ENCODE peak calls at places on chromosomes 5 and 9, in seven cellular contexts. Q, W, I, E, G, A and Z are unnamed samples.

GRCh38 chr9:85897853-85898252 is 43.1 kb upstream of the NAA35 start:
- DNase-seq in G (no peak), E (no peak), I (no peak), W (no peak), A (no peak), Q (no peak), Z (no peak)

GRCh38 chr5:132576123-132576522 is 19.3 kb downstream of the RAD50 start:
- DNase-seq in A (no peak), G (no peak), Q (no peak), E (no peak), W (no peak), I (no peak), Z (no peak)

GRCh38 chr5:137199966-137200365 is 299.2 kb downstream of the SPOCK1 start:
- DNase-seq in W (no peak), I (no peak), G (peak), Q (no peak), E (peak), A (no peak), Z (no peak)

GRCh38 chr5:135644196-135644766 is 65.5 kb upstream of the CXCL14 start:
- DNase-seq in E (no peak), W (no peak), G (no peak), A (peak), Q (no peak), I (no peak), Z (no peak)

GRCh38 chr5:38208782-38209378 is 49.5 kb upstream of the EGFLAM start:
- DNase-seq in E (peak), A (no peak), W (peak), Q (no peak), G (peak), I (no peak), Z (no peak)

GRCh38 chr5:94778712-94779111 is 160.2 kb downstream of the SLF1 start:
- DNase-seq in G (no peak), A (no peak), W (no peak), I (no peak), E (no peak), Q (no peak), Z (no peak)

GRCh38 chr5:128304121-128304520 is 220.6 kb downstream of the SLC12A2 start:
- DNase-seq in Q (no peak), A (no peak), E (peak), G (peak), I (no peak), W (no peak), Z (no peak)

GRCh38 chr5:134227259-134227658 is 1.4 kb upstream of the PPP2CA start:
- DNase-seq in G (peak), A (no peak), E (peak), W (peak), I (no peak), Q (no peak), Z (no peak)

GRCh38 chr5:92552206-92553160 is 1028.5 kb downstream of the NR2F1-AS1 start:
- DNase-seq in I (no peak), Q (no peak), A (no peak), W (no peak), E (peak), G (peak), Z (no peak)

GRCh38 chr9:98726735-98727134 is 18.0 kb upstream of the GABBR2 start:
- DNase-seq in I (no peak), W (peak), A (peak), E (no peak), Q (no peak), G (no peak), Z (no peak)

GRCh38 chr5:1506242-1507015 is 17.3 kb downstream of the LPCAT1 start:
- DNase-seq in A (no peak), E (no peak), W (no peak), G (no peak), I (no peak), Q (no peak), Z (no peak)

GRCh38 chr5:179900707-179901106 is 7.0 kb downstream of the TBC1D9B start:
- DNase-seq in A (no peak), E (no peak), I (no peak), W (no peak), Q (no peak), G (no peak), Z (no peak)

GRCh38 chr5:119250946-119251901 is 104.6 kb upstream of the TNFAIP8 start:
- DNase-seq in Q (no peak), G (peak), W (no peak), A (no peak), E (no peak), I (no peak), Z (no peak)

GRCh38 chr9:133050781-133051180 is 11.0 kb upstream of the CEL start:
- DNase-seq in G (no peak), Q (no peak), I (no peak), E (no peak), W (no peak), A (no peak), Z (no peak)

GRCh38 chr9:69223605-69224004 is 49.5 kb downstream of the TJP2 start:
- DNase-seq in W (peak), E (peak), I (no peak), G (peak), A (no peak), Q (no peak), Z (peak)

GRCh38 chr5:41196197-41196596 is 17.1 kb downstream of the C6 start:
- DNase-seq in E (no peak), W (no peak), Q (no peak), A (no peak), I (no peak), G (no peak), Z (no peak)

GRCh38 chr5:131377785-131378325 is 114.0 kb downstream of the CDC42SE2 start:
- DNase-seq in I (no peak), Q (no peak), W (no peak), E (no peak), G (no peak), A (no peak), Z (no peak)

GRCh38 chr5:167699434-167699833 is 592.0 kb upstream of the WWC1 start:
- DNase-seq in E (peak), W (no peak), G (peak), A (no peak), Q (no peak), I (no peak), Z (no peak)

GRCh38 chr5:78631931-78632330 is 16.6 kb downstream of the LHFPL2 start:
- DNase-seq in I (no peak), A (no peak), Q (no peak), W (no peak), E (no peak), G (no peak), Z (no peak)

GRCh38 chr5:132385321-132386105 is 16.0 kb downstream of the SLC22A5 start:
- DNase-seq in I (no peak), Q (peak), E (peak), G (peak), W (peak), A (peak), Z (no peak)

GRCh38 chr9:114153761-114154596 is 1.4 kb upstream of the COL27A1 start:
- DNase-seq in W (no peak), G (no peak), E (peak), Q (no peak), I (peak), A (no peak), Z (peak)

GRCh38 chr9:129414377-129415021 is 206.4 kb downstream of the C9orf50 start:
- DNase-seq in E (peak), I (no peak), A (peak), G (peak), Q (peak), W (peak), Z (peak)

GRCh38 chr5:139636975-139637408 is 11.2 kb upstream of the CXXC5 start:
- DNase-seq in G (peak), I (no peak), W (no peak), Q (peak), A (peak), E (no peak), Z (no peak)

GRCh38 chr9:35660966-35661413 is 2.9 kb downstream of the CCDC107 start:
- DNase-seq in Q (no peak), E (peak), W (no peak), A (no peak), I (no peak), G (peak), Z (no peak)

GRCh38 chr9:31103836-31104235 is 1280.6 kb upstream of the ACO1 start:
- DNase-seq in G (peak), I (no peak), W (no peak), Q (no peak), A (no peak), E (no peak), Z (no peak)

GRCh38 chr5:67094476-67095300 is 101.9 kb downstream of the CD180 start:
- DNase-seq in I (no peak), Q (no peak), W (no peak), G (peak), A (no peak), E (no peak), Z (no peak)

GRCh38 chr9:131013771-131014676 is 5.0 kb downstream of the LAMC3 start:
- DNase-seq in E (no peak), I (no peak), Q (no peak), A (no peak), W (no peak), G (no peak), Z (no peak)

GRCh38 chr5:172345886-172346285 is 62.3 kb upstream of the UBTD2 start:
- DNase-seq in E (no peak), G (no peak), Q (no peak), W (no peak), I (no peak), A (no peak), Z (no peak)

GRCh38 chr5:169001392-169001791 is 299.5 kb downstream of the SLIT3 start:
- DNase-seq in A (no peak), I (no peak), G (no peak), Q (no peak), E (no peak), W (no peak), Z (no peak)

GRCh38 chr5:79508354-79508753 is 5.6 kb downstream of the HOMER1 start:
- DNase-seq in G (no peak), Q (no peak), W (no peak), E (no peak), I (no peak), A (no peak), Z (no peak)

GRCh38 chr5:77957-78804 is 13.8 kb upstream of the PLEKHG4B start:
- DNase-seq in W (peak), E (peak), A (peak), Q (no peak), I (peak), G (peak), Z (no peak)

GRCh38 chr5:41670854-41671791 is 160.7 kb upstream of the PLCXD3 start:
- DNase-seq in W (no peak), Q (no peak), E (no peak), A (no peak), I (no peak), G (no peak), Z (no peak)

GRCh38 chr9:108040783-108041182 is 551.2 kb upstream of the KLF4 start:
- DNase-seq in W (no peak), A (no peak), E (peak), G (peak), I (no peak), Q (no peak), Z (no peak)

GRCh38 chr9:4117835-4118610 is 181.8 kb downstream of the GLIS3 start:
- DNase-seq in G (no peak), W (peak), I (no peak), Q (peak), A (no peak), E (peak), Z (no peak)
- TF ChIP-seq CTCF in G (no peak), W (peak), I (no peak), Q (peak), A (no peak), E (peak), Z (peak)

GRCh38 chr5:20230010-20230409 is 242.0 kb upstream of the CDH18 start:
- DNase-seq in W (no peak), Q (no peak), E (no peak), G (no peak), A (no peak), I (no peak), Z (no peak)

GRCh38 chr5:20229286-20230005 is 241.4 kb upstream of the CDH18 start:
- DNase-seq in E (no peak), G (peak), W (no peak), A (no peak), I (no peak), Q (no peak), Z (no peak)

DNA sequence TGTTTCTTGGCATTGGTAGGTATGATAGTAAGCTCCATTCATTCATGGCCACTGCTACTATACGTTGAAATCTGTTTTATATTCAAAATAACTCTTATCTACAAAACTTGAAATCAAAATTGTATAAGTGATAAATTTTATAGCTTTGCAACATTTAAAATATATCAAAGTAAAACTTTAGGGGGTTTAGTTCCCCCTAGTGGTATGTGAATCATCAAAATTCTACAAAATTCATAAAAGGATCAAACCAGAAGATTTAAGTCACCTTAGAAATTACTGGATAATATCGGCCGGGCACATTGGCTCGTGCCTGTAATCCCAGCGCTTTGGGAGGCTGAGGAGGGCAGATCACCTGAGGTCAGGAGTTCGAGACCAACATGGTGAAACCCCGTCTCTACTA is 243.0 kb upstream of the CDH18 start:
- DNase-seq in W (no peak), G (no peak), Q (no peak), I (no peak), A (no peak), E (no peak), Z (no peak)
- TF ChIP-seq CTCF in W (no peak), G (no peak), Q (no peak), I (peak), A (no peak), E (no peak), Z (peak)

DNA sequence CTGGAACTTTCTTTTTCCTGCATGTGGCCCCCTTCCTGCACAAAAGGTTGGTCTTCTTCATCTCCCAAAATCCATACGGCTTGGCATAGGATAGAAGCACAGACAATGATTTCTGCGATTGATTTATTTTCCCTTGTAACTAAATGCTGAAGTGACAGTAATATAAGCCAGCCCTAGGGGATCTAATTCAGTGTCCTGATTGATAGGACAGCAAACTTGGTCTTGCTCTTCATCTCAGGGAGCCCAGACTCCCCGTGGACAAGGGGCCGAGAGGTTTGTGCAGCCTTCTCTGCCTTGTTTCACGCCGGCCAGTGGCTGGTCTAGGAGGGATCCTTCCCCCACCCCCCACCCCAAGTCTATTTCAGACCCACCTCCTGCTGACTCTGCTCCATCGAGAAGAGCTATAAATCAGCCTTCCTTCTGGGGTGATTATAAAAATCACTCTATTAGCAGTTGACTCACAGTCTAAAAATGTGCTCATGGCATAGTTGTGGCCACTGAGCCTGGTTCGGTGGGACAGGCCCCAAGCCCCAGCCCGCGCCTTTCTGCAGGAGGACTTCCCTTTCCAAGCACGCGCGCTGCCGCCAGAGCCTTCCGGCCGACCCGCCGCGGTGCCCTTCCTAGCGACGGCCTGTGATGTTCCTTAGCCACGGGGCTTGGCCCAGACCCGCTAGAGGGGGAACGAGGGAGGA is 89.8 kb upstream of the COL5A1 start:
- DNase-seq in E (peak), I (peak), W (no peak), A (peak), G (peak), Q (no peak), Z (no peak)
- TF ChIP-seq CTCF in E (no peak), I (no peak), W (no peak), A (no peak), G (no peak), Q (no peak), Z (no peak)

GRCh38 chr5:98425626-98426025 is 347.8 kb upstream of the RGMB start:
- DNase-seq in E (no peak), I (no peak), G (no peak), A (no peak), W (no peak), Q (no peak), Z (no peak)

GRCh38 chr5:98424681-98425454 is 348.6 kb upstream of the RGMB start:
- DNase-seq in G (no peak), Q (no peak), W (no peak), I (no peak), A (no peak), E (no peak), Z (no peak)

GRCh38 chr5:98432378-98432777 is 341.1 kb upstream of the RGMB start:
- DNase-seq in G (no peak), E (no peak), A (no peak), Q (no peak), I (no peak), W (no peak), Z (no peak)

GRCh38 chr5:98433022-98433421 is 340.4 kb upstream of the RGMB start:
- DNase-seq in I (no peak), E (no peak), W (no peak), G (no peak), A (no peak), Q (no peak), Z (no peak)

DNA sequence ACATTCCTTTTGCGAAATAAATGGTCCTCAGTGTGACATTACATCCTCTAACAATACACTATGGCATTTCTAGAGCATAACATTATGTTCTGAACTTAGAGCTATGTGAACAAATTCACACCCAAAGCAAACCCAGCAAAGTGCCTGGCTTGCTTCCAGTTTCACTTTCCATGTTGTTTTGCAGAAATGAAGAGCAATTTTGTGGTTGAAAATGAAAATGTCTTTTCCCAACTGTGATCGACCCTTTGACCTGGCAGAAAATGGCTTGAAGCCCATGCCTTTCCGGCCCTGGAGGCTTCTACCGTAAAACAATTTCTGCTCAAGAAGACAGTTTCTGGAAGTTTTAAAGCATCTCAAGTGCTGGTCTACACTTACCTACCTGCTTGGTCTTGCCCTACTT is 344.7 kb upstream of the RGMB start:
- DNase-seq in A (no peak), W (no peak), E (no peak), G (peak), Q (no peak), I (no peak), Z (no peak)
- TF ChIP-seq CTCF in A (no peak), W (no peak), E (no peak), G (no peak), Q (no peak), I (no peak), Z (no peak)

GRCh38 chr9:104844710-104845109 is 80.8 kb downstream of the NIPSNAP3B start:
- DNase-seq in G (no peak), Q (no peak), I (no peak), E (no peak), A (no peak), W (no peak), Z (no peak)
- TF ChIP-seq CTCF in G (no peak), Q (no peak), I (no peak), E (no peak), A (no peak), W (no peak), Z (no peak)

GRCh38 chr5:73496984-73497457 is 1.2 kb upstream of the BTF3 start:
- DNase-seq in Q (no peak), A (no peak), G (peak), W (peak), E (peak), I (no peak), Z (no peak)
- TF ChIP-seq CTCF in Q (no peak), A (no peak), G (peak), W (peak), E (peak), I (peak), Z (peak)

DNA sequence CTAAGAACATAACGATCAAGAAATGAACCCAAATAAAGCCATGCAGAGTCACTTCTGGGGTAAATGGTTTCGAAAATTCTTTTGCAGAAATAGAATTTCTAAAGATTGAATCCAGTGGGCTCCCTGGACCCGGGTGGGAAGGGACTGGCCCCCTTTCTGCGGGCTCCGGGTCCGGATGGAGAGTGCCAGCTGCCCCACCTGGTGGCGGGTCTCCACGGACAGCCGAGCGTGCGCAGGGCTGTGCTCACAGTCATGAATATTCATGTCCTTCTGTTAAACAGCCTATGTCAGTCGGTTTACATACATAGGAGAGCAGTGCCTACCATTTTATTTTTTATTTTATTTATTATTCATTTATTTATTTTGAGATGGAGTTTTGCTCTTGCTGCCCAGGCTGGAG is 4.7 kb upstream of the PPP1R26 start:
- DNase-seq in G (no peak), E (peak), Q (no peak), A (no peak), I (peak), W (peak), Z (peak)
- TF ChIP-seq CTCF in G (peak), E (peak), Q (peak), A (no peak), I (peak), W (peak), Z (peak)

DNA sequence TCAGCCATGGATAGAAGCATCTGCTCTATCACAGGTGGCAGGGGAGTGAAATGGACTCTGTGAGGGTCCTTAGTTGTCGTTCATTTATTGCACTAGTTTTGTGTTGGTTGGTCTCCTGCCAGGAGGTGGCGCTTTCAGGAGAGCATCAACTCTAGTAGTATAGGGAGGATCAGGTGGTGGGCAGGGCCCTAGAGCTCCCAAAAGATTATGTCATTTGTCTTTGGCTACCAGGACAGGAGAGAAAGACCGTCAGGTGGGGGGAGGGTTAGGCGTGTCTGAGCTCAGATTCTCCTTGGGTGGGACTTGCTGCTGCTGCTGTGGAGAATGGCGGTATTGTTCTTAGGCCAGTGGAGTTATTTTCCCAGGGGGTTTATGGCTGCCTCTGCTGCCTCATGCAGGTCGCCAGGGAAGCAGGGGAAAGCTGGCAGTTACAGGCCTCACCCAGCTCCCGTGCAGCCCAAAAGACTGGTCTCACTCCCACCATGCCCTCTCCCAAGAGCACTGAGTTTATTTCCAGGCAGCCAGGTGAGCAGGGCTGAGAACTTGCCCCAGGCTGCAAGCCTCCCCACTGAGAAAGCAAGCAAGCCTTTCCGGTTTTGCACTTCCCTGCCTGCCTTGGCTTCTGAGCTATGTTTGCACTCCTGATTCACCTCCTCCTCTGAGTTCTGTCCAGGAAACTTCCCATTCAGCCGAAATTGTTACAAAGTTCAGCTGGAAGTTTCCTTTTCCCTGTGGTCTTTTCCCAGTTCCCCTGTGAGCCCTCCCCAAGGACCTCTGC is 317.3 kb downstream of the TAF11L14 start:
- DNase-seq in A (no peak), G (peak), W (no peak), I (no peak), Q (no peak), E (peak), Z (no peak)
- TF ChIP-seq CTCF in A (no peak), G (peak), W (peak), I (no peak), Q (no peak), E (peak), Z (peak)